ENCODE peak calls at places on chromosomes 6 and 20, in ten cellular contexts. V is heart right ventricle; B is naive thymus-derived CD4-positive, alpha-beta T cell; K is hepatocyte; I is pancreas; T is colonic mucosa; Y is heart left ventricle; U is ascending aorta; R is body of pancreas; S is tibial artery. H is an unnamed sample. For H3K4me1, the result is how much of the 10 kb centered on the place peaks cover.

GRCh38 chr6:52423448-52423847 is 3.3 kb downstream of the EFHC1 start:
- DNase-seq in I (no peak), K (no peak), S (no peak), T (no peak), B (no peak), V (no peak), Y (no peak), U (no peak), R (no peak), H (no peak)

GRCh38 chr6:107614828-107615227 is 124.9 kb downstream of the SOBP start:
- DNase-seq in U (no peak), V (no peak), I (no peak), B (no peak), Y (no peak), R (no peak), S (no peak), T (no peak), K (no peak), H (no peak)

GRCh38 chr20:51176446-51176845 is 153.5 kb upstream of the KCNG1 start:
- DNase-seq in V (no peak), S (no peak), U (no peak), T (no peak), K (no peak), Y (no peak), R (no peak), B (no peak), I (no peak), H (no peak)

GRCh38 chr20:24981750-24982149 is 10.8 kb downstream of the APMAP start:
- DNase-seq in R (no peak), Y (peak), U (no peak), K (no peak), B (no peak), S (peak), I (no peak), V (peak), T (peak), H (no peak)

GRCh38 chr6:32083812-32084768 is 25.0 kb downstream of the TNXB start:
- DNase-seq in B (no peak), U (no peak), I (no peak), V (no peak), K (no peak), R (no peak), Y (peak), T (no peak), S (no peak), H (peak)

GRCh38 chr20:2865630-2866029 is 7.7 kb upstream of the PTPRA start:
- DNase-seq in I (no peak), Y (no peak), R (no peak), V (no peak), T (no peak), B (no peak), K (no peak), S (no peak), U (no peak), H (no peak)

GRCh38 chr6:83808926-83809325 is 44.2 kb upstream of the RIPPLY2 start:
- DNase-seq in T (no peak), R (no peak), I (no peak), Y (no peak), S (no peak), V (no peak), B (no peak), U (no peak), K (no peak), H (no peak)

GRCh38 chr20:53921443-53921973 is 148.9 kb downstream of the BCAS1 start:
- DNase-seq in B (no peak), Y (no peak), T (no peak), K (no peak), S (no peak), I (no peak), R (no peak), U (no peak), V (no peak), H (no peak)

GRCh38 chr6:159038914-159039884 is 5.6 kb downstream of the TAGAP start:
- DNase-seq in U (no peak), Y (no peak), R (no peak), T (peak), B (no peak), K (peak), I (no peak), S (no peak), V (no peak), H (no peak)

GRCh38 chr20:50330504-50331313 is 140.1 kb downstream of the CEBPB start:
- DNase-seq in U (no peak), K (no peak), T (no peak), R (no peak), S (no peak), B (no peak), I (no peak), V (no peak), Y (no peak), H (no peak)

GRCh38 chr6:125974214-125974866 is 12.0 kb upstream of the TRMT11 start:
- DNase-seq in Y (no peak), R (no peak), U (no peak), V (no peak), T (no peak), S (no peak), K (peak), B (no peak), I (no peak), H (no peak)

GRCh38 chr6:50845499-50846108 is 26.9 kb downstream of the TFAP2B start:
- DNase-seq in K (no peak), U (no peak), T (no peak), R (no peak), V (no peak), S (no peak), I (no peak), B (no peak), Y (no peak), H (no peak)

GRCh38 chr6:108702106-108702851 is 141.6 kb downstream of the FOXO3 start:
- DNase-seq in S (no peak), U (no peak), Y (no peak), V (no peak), K (no peak), B (no peak), T (no peak), R (no peak), I (no peak), H (no peak)

GRCh38 chr6:41546475-41546865 is 289 bp downstream of the FOXP4 start:
- DNase-seq in B (peak), V (no peak), T (no peak), S (no peak), I (no peak), K (no peak), R (no peak), U (no peak), Y (no peak), H (no peak)

GRCh38 chr6:12286381-12287132 is 3.6 kb upstream of the EDN1 start:
- DNase-seq in B (no peak), K (no peak), U (no peak), I (no peak), T (no peak), S (no peak), V (no peak), Y (no peak), R (no peak), H (no peak)

GRCh38 chr6:72861935-72862432 is 240.1 kb downstream of the KCNQ5 start:
- DNase-seq in K (no peak), V (no peak), B (no peak), Y (no peak), U (no peak), I (no peak), S (peak), T (no peak), R (no peak), H (no peak)

GRCh38 chr20:59242714-59243626 is 57.4 kb upstream of the EDN3 start:
- DNase-seq in V (no peak), K (no peak), U (no peak), R (no peak), T (no peak), B (no peak), S (no peak), Y (no peak), I (no peak), H (no peak)

GRCh38 chr6:158849899-158850806 is 31.0 kb upstream of the EZR start:
- DNase-seq in U (no peak), I (no peak), V (no peak), K (peak), Y (no peak), B (peak), S (no peak), T (peak), R (peak), H (no peak)

GRCh38 chr6:14383393-14384174 is 266.0 kb downstream of the CD83 start:
- DNase-seq in I (no peak), B (no peak), T (no peak), R (no peak), V (no peak), U (no peak), S (no peak), Y (no peak), K (no peak), H (no peak)

GRCh38 chr20:46220808-46221207 is 87.5 kb downstream of the CDH22 start:
- DNase-seq in R (peak), U (no peak), B (no peak), S (no peak), V (no peak), I (no peak), Y (no peak), K (no peak), T (no peak), H (no peak)

GRCh38 chr20:39398656-39399055 is 436.5 kb downstream of the DHX35 start:
- DNase-seq in S (no peak), V (no peak), U (no peak), I (no peak), T (no peak), B (no peak), R (no peak), K (no peak), Y (no peak), H (no peak)

GRCh38 chr20:3698511-3699436 is 13.6 kb downstream of the SIGLEC1 start:
- DNase-seq in Y (peak), K (no peak), U (no peak), S (no peak), T (no peak), B (no peak), I (no peak), V (no peak), R (no peak), H (no peak)

GRCh38 chr20:1457992-1458391 is 8.7 kb downstream of the NSFL1C start:
- DNase-seq in Y (no peak), K (no peak), V (no peak), R (no peak), B (no peak), I (no peak), S (no peak), U (no peak), T (no peak), H (no peak)

GRCh38 chr6:43954311-43955131 is 172.7 kb downstream of the MRPL14 start:
- DNase-seq in U (no peak), T (no peak), I (no peak), Y (peak), K (no peak), S (no peak), V (peak), R (no peak), B (peak), H (peak)

GRCh38 chr6:7615611-7616383 is 25.8 kb downstream of the SNRNP48 start:
- DNase-seq in R (peak), B (no peak), U (no peak), Y (no peak), I (no peak), K (peak), S (no peak), T (peak), V (no peak), H (no peak)

GRCh38 chr6:159762681-159763293 is 942 bp downstream of the ACAT2 start:
- DNase-seq in T (peak), R (peak), Y (peak), B (peak), I (no peak), U (no peak), K (peak), S (no peak), V (peak), H (no peak)

GRCh38 chr6:84762220-84762940 is 2.0 kb downstream of the TBX18 start:
- DNase-seq in Y (peak), R (no peak), I (peak), T (no peak), S (peak), V (peak), U (no peak), K (peak), B (no peak), H (no peak)

GRCh38 chr6:44010411-44011349 is 116.6 kb downstream of the MRPL14 start:
- DNase-seq in I (no peak), B (no peak), Y (peak), S (peak), R (peak), K (no peak), T (no peak), V (peak), U (no peak), H (no peak)

GRCh38 chr20:38147166-38147565 is 17.9 kb downstream of the TGM2 start:
- DNase-seq in B (no peak), T (no peak), R (no peak), K (no peak), U (no peak), V (no peak), S (no peak), Y (peak), I (no peak), H (no peak)

GRCh38 chr6:151067684-151068596 is 171.8 kb upstream of the AKAP12 start:
- DNase-seq in R (peak), B (no peak), T (peak), S (peak), K (no peak), V (peak), U (no peak), Y (peak), I (no peak), H (peak)

GRCh38 chr20:6034134-6034969 is 19.5 kb downstream of the LRRN4 start:
- DNase-seq in S (no peak), K (no peak), V (no peak), U (no peak), R (no peak), B (no peak), T (no peak), Y (no peak), I (no peak), H (no peak)

GRCh38 chr6:136706431-136706830 is 85.8 kb downstream of the MAP3K5 start:
- DNase-seq in I (no peak), K (no peak), V (no peak), U (no peak), T (no peak), B (no peak), Y (no peak), R (no peak), S (no peak), H (no peak)

GRCh38 chr6:105794263-105794662 is 291.9 kb upstream of the PRDM1 start:
- DNase-seq in T (peak), B (no peak), K (peak), Y (peak), U (peak), R (peak), I (peak), V (peak), S (peak), H (no peak)
- H3K4me1 ChIP-seq in T (under half), B (under half), K (under half), Y (under half), U (under half), R (under half), I (under half), V (under half), S (under half), H (under half)

DNA sequence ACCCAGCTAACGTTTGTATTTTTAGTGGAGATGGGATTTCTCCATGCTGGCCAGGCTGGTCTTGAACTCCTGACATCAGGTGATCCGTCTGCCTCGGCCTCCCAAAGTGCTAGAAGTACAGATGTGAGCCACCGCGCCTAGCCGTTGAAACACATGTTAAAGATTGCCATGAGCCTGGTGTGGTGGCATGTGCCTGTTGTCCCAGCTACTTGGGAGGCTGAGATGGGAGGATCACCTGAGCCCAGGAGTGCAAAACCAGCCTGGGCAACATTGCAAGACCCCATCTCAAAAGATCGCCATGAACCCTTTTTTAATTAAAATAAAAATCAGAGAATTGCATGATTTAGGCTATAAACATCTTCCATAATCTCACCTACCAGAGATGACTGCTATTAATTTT is 2.7 kb downstream of the EFCAB8 start:
- DNase-seq in S (no peak), B (no peak), U (no peak), R (no peak), K (no peak), V (no peak), Y (no peak), I (no peak), T (no peak), H (no peak)
- H3K4me3 ChIP-seq in S (no peak), B (no peak), U (no peak), R (no peak), K (no peak), V (no peak), Y (no peak), I (no peak), T (no peak), H (no peak)

GRCh38 chr6:101803146-101803545 is 409.6 kb downstream of the GRIK2 start:
- DNase-seq in B (no peak), U (no peak), T (no peak), R (no peak), K (no peak), V (no peak), Y (no peak), S (no peak), I (no peak), H (no peak)

GRCh38 chr6:101800598-101800997 is 407.1 kb downstream of the GRIK2 start:
- DNase-seq in K (no peak), U (no peak), Y (no peak), B (no peak), V (no peak), I (no peak), T (no peak), R (no peak), S (no peak), H (no peak)

GRCh38 chr6:101811108-101811507 is 417.6 kb downstream of the GRIK2 start:
- DNase-seq in R (no peak), T (no peak), S (no peak), V (no peak), Y (no peak), B (no peak), I (no peak), U (no peak), K (no peak), H (no peak)

GRCh38 chr6:101806241-101806640 is 412.7 kb downstream of the GRIK2 start:
- DNase-seq in S (no peak), R (no peak), K (no peak), T (no peak), Y (no peak), I (no peak), U (no peak), B (no peak), V (no peak), H (no peak)
- H3K27ac ChIP-seq in S (no peak), R (no peak), K (no peak), T (no peak), Y (no peak), I (no peak), U (no peak), B (no peak), V (no peak), H (no peak)

GRCh38 chr20:23155141-23155590 is 69.0 kb upstream of the CD93 start:
- DNase-seq in Y (no peak), V (no peak), R (no peak), T (no peak), K (no peak), U (no peak), I (no peak), S (no peak), B (no peak), H (no peak)

GRCh38 chr20:23159256-23159922 is 73.3 kb upstream of the CD93 start:
- DNase-seq in R (no peak), K (no peak), V (peak), I (no peak), T (no peak), U (no peak), S (no peak), B (no peak), Y (peak), H (no peak)

GRCh38 chr20:23156170-23156841 is 70.2 kb upstream of the CD93 start:
- DNase-seq in Y (no peak), U (peak), V (no peak), K (no peak), R (no peak), T (no peak), I (no peak), S (peak), B (no peak), H (no peak)

GRCh38 chr20:23157741-23158140 is 71.6 kb upstream of the CD93 start:
- DNase-seq in U (no peak), I (no peak), S (no peak), K (no peak), R (no peak), V (no peak), T (no peak), B (no peak), Y (no peak), H (no peak)

GRCh38 chr20:23156842-23157423 is 70.8 kb upstream of the CD93 start:
- DNase-seq in U (no peak), V (no peak), S (no peak), Y (no peak), K (no peak), R (no peak), B (no peak), T (no peak), I (no peak), H (no peak)
- H3K4me1 ChIP-seq in U (half or more), V (under half), S (half or more), Y (half or more), K (under half), R (under half), B (under half), T (under half), I (under half), H (under half)

DNA sequence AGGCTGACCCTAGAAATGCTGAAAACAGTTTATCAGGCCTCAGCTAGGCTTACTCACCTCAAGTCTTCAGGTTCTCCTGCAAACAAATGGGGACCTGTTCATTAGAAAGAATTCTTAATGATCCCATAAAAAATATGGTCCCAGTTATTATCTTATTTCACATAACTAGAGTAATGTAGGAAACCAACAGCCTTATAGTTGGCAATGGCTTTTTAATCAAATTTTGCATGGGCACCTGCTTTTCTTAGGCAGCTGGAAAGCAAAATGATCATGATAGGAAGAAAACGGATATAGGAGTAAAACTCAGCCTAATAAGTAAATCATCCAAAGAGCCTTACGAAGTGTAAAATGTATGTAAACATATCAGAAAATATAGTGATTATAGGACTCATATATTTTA is 1.3 kb downstream of the NRSN1 start:
- DNase-seq in T (no peak), R (no peak), Y (no peak), I (no peak), U (no peak), V (no peak), S (no peak), K (no peak), B (no peak), H (no peak)
- H3K4me3 ChIP-seq in T (no peak), R (no peak), Y (no peak), I (no peak), U (no peak), V (no peak), S (no peak), K (no peak), B (no peak), H (no peak)

GRCh38 chr6:47479156-47479541 is 1.6 kb downstream of the CD2AP start:
- DNase-seq in B (no peak), R (no peak), U (no peak), V (no peak), S (no peak), T (no peak), Y (no peak), K (no peak), I (no peak), H (no peak)
- H3K27ac ChIP-seq in B (peak), R (peak), U (no peak), V (peak), S (peak), T (peak), Y (peak), K (peak), I (no peak), H (peak)

GRCh38 chr6:99422912-99423311 is 2.2 kb downstream of the PNISR start:
- DNase-seq in I (no peak), Y (no peak), B (no peak), V (no peak), T (no peak), R (no peak), U (no peak), S (no peak), K (no peak), H (no peak)
- H3K4me1 ChIP-seq in I (under half), Y (half or more), B (half or more), V (under half), T (under half), R (half or more), U (under half), S (half or more), K (under half), H (under half)

DNA sequence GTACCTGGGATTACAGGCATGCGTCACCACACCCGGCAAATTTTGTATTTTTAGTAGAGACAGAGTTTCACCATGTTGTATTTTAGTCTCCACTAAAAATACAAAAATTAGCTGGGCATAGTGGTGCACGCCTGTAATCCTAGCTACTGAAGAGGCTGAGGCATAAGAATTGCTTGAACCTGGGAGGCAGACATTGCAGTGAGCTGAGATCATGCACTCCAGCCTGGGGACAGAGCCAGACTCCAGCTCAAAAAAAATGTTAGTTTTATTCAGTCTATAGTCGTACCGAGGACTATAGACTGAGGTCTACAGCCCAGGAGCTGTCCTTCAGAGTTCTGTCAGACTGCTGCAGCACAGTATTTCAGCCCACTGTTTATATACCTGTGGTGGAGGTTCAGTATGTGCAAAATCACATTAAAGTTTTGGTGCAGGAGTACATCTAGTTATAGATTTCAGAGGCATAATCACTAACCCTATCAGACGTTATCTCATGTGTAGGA is 3.6 kb upstream of the CASP8AP2 start:
- DNase-seq in U (no peak), R (no peak), B (no peak), T (no peak), V (no peak), K (no peak), Y (no peak), S (no peak), I (no peak), H (no peak)
- H3K4me3 ChIP-seq in U (no peak), R (no peak), B (no peak), T (no peak), V (no peak), K (no peak), Y (no peak), S (no peak), I (no peak), H (no peak)

GRCh38 chr6:110485461-110485860 is 9.0 kb upstream of the SLC22A16 start:
- DNase-seq in K (no peak), V (no peak), U (no peak), B (no peak), I (no peak), R (no peak), Y (no peak), T (no peak), S (no peak), H (no peak)
- H3K27ac ChIP-seq in K (no peak), V (no peak), U (no peak), B (no peak), I (no peak), R (no peak), Y (no peak), T (no peak), S (no peak), H (no peak)

H was measured in uterus.